ENCODE peak calls at places on chromosomes 11 and 22, in seven cellular contexts. One of them, this sample, is unnamed.

GRCh38 chr11:8329336-8329735 is 65.7 kb upstream of the LMO1 start:
- DNase-seq in H54: no peak
- DNase-seq in GM23338: no peak
- DNase-seq in HEK293T: no peak
- DNase-seq in anterior cingulate cortex: no peak
- DNase-seq in AG09309: no peak
- DNase-seq in effector CD4-positive, alpha-beta T cell: no peak
- DNase-seq in this sample: no peak

GRCh38 chr22:39173787-39174497 is 21.5 kb upstream of the CBX7 start:
- DNase-seq in H54: no peak
- DNase-seq in GM23338: no peak
- DNase-seq in HEK293T: no peak
- DNase-seq in anterior cingulate cortex: no peak
- DNase-seq in AG09309: no peak
- DNase-seq in effector CD4-positive, alpha-beta T cell: peak
- DNase-seq in this sample: peak

GRCh38 chr11:124442847-124443246 is 2.6 kb downstream of the OR8B8 start:
- DNase-seq in H54: no peak
- DNase-seq in GM23338: no peak
- DNase-seq in HEK293T: no peak
- DNase-seq in anterior cingulate cortex: no peak
- DNase-seq in AG09309: no peak
- DNase-seq in effector CD4-positive, alpha-beta T cell: no peak
- DNase-seq in this sample: no peak

GRCh38 chr11:13343067-13343466 is 65.5 kb downstream of the BMAL1 start:
- DNase-seq in H54: no peak
- DNase-seq in GM23338: no peak
- DNase-seq in HEK293T: no peak
- DNase-seq in anterior cingulate cortex: no peak
- DNase-seq in AG09309: no peak
- DNase-seq in effector CD4-positive, alpha-beta T cell: no peak
- DNase-seq in this sample: no peak

GRCh38 chr22:38570841-38571364 is 920 bp upstream of the DMC1 start:
- DNase-seq in H54: peak
- DNase-seq in GM23338: peak
- DNase-seq in HEK293T: peak
- DNase-seq in anterior cingulate cortex: peak
- DNase-seq in AG09309: no peak
- DNase-seq in effector CD4-positive, alpha-beta T cell: peak
- DNase-seq in this sample: peak

GRCh38 chr11:862704-863388 is 20.2 kb downstream of the TSPAN4 start:
- DNase-seq in H54: no peak
- DNase-seq in GM23338: no peak
- DNase-seq in HEK293T: no peak
- DNase-seq in anterior cingulate cortex: no peak
- DNase-seq in AG09309: no peak
- DNase-seq in effector CD4-positive, alpha-beta T cell: no peak
- DNase-seq in this sample: no peak

GRCh38 chr22:46364341-46365165 is 29.0 kb downstream of the TRMU start:
- DNase-seq in H54: no peak
- DNase-seq in GM23338: no peak
- DNase-seq in HEK293T: no peak
- DNase-seq in anterior cingulate cortex: no peak
- DNase-seq in AG09309: no peak
- DNase-seq in effector CD4-positive, alpha-beta T cell: no peak
- DNase-seq in this sample: peak

GRCh38 chr22:26615149-26615548 is 2.7 kb downstream of the CRYBB1 start:
- DNase-seq in H54: no peak
- DNase-seq in GM23338: no peak
- DNase-seq in HEK293T: no peak
- DNase-seq in anterior cingulate cortex: no peak
- DNase-seq in AG09309: no peak
- DNase-seq in effector CD4-positive, alpha-beta T cell: no peak
- DNase-seq in this sample: no peak

GRCh38 chr11:128905345-128906184 is 14.4 kb downstream of the KCNJ5 start:
- DNase-seq in H54: peak
- DNase-seq in GM23338: peak
- DNase-seq in HEK293T: peak
- DNase-seq in anterior cingulate cortex: no peak
- DNase-seq in AG09309: no peak
- DNase-seq in effector CD4-positive, alpha-beta T cell: peak
- DNase-seq in this sample: peak

GRCh38 chr11:3087821-3088800 is 30.9 kb upstream of the CARS1 start:
- DNase-seq in H54: peak
- DNase-seq in GM23338: no peak
- DNase-seq in HEK293T: no peak
- DNase-seq in anterior cingulate cortex: no peak
- DNase-seq in AG09309: no peak
- DNase-seq in effector CD4-positive, alpha-beta T cell: no peak
- DNase-seq in this sample: no peak

GRCh38 chr11:66701432-66702240 is 23.9 kb upstream of the RBM4B start:
- DNase-seq in H54: no peak
- DNase-seq in GM23338: no peak
- DNase-seq in HEK293T: no peak
- DNase-seq in anterior cingulate cortex: no peak
- DNase-seq in AG09309: no peak
- DNase-seq in effector CD4-positive, alpha-beta T cell: no peak
- DNase-seq in this sample: no peak

GRCh38 chr11:88535266-88535665 is 197.7 kb upstream of the CTSC start:
- DNase-seq in H54: no peak
- DNase-seq in GM23338: no peak
- DNase-seq in HEK293T: no peak
- DNase-seq in anterior cingulate cortex: no peak
- DNase-seq in AG09309: no peak
- DNase-seq in effector CD4-positive, alpha-beta T cell: no peak
- DNase-seq in this sample: no peak

GRCh38 chr11:279966-280761 is 2.0 kb downstream of the NLRP6 start:
- DNase-seq in H54: no peak
- DNase-seq in GM23338: peak
- DNase-seq in HEK293T: no peak
- DNase-seq in anterior cingulate cortex: no peak
- DNase-seq in AG09309: no peak
- DNase-seq in effector CD4-positive, alpha-beta T cell: peak
- DNase-seq in this sample: peak

GRCh38 chr22:29842740-29843139 is 4.7 kb upstream of the ASCC2 start:
- DNase-seq in H54: peak
- DNase-seq in GM23338: no peak
- DNase-seq in HEK293T: no peak
- DNase-seq in anterior cingulate cortex: no peak
- DNase-seq in AG09309: peak
- DNase-seq in effector CD4-positive, alpha-beta T cell: no peak
- DNase-seq in this sample: no peak

GRCh38 chr11:121754603-121755002 is 301.8 kb upstream of the SORL1-AS1 start:
- DNase-seq in H54: no peak
- DNase-seq in GM23338: no peak
- DNase-seq in HEK293T: no peak
- DNase-seq in anterior cingulate cortex: no peak
- DNase-seq in AG09309: no peak
- DNase-seq in effector CD4-positive, alpha-beta T cell: no peak
- DNase-seq in this sample: no peak

GRCh38 chr11:32751381-32751780 is 43.1 kb downstream of the CCDC73 start:
- DNase-seq in H54: no peak
- DNase-seq in GM23338: peak
- DNase-seq in HEK293T: no peak
- DNase-seq in anterior cingulate cortex: no peak
- DNase-seq in AG09309: no peak
- DNase-seq in effector CD4-positive, alpha-beta T cell: no peak
- DNase-seq in this sample: no peak

GRCh38 chr11:89495951-89496350 is 4.8 kb upstream of the NOX4 start:
- DNase-seq in H54: peak
- DNase-seq in GM23338: no peak
- DNase-seq in HEK293T: no peak
- DNase-seq in anterior cingulate cortex: no peak
- DNase-seq in AG09309: peak
- DNase-seq in effector CD4-positive, alpha-beta T cell: no peak
- DNase-seq in this sample: no peak

GRCh38 chr11:57641426-57641825 is 8.3 kb downstream of the YPEL4 start:
- DNase-seq in H54: no peak
- DNase-seq in GM23338: peak
- DNase-seq in HEK293T: peak
- DNase-seq in anterior cingulate cortex: peak
- DNase-seq in AG09309: peak
- DNase-seq in effector CD4-positive, alpha-beta T cell: no peak
- DNase-seq in this sample: no peak

GRCh38 chr11:1196516-1197391 is 26.1 kb upstream of the MUC5B start:
- DNase-seq in H54: no peak
- DNase-seq in GM23338: no peak
- DNase-seq in HEK293T: no peak
- DNase-seq in anterior cingulate cortex: no peak
- DNase-seq in AG09309: no peak
- DNase-seq in effector CD4-positive, alpha-beta T cell: no peak
- DNase-seq in this sample: no peak

GRCh38 chr22:38202437-38203089 is 769 bp downstream of the MAFF start:
- DNase-seq in H54: no peak
- DNase-seq in GM23338: peak
- DNase-seq in HEK293T: peak
- DNase-seq in anterior cingulate cortex: peak
- DNase-seq in AG09309: peak
- DNase-seq in effector CD4-positive, alpha-beta T cell: peak
- DNase-seq in this sample: peak

GRCh38 chr11:9827700-9828099 is 163.8 kb downstream of the SWAP70 start:
- DNase-seq in H54: no peak
- DNase-seq in GM23338: no peak
- DNase-seq in HEK293T: no peak
- DNase-seq in anterior cingulate cortex: no peak
- DNase-seq in AG09309: no peak
- DNase-seq in effector CD4-positive, alpha-beta T cell: no peak
- DNase-seq in this sample: no peak

GRCh38 chr11:10382518-10382917 is 72.5 kb upstream of the AMPD3 start:
- DNase-seq in H54: peak
- DNase-seq in GM23338: peak
- DNase-seq in HEK293T: peak
- DNase-seq in anterior cingulate cortex: no peak
- DNase-seq in AG09309: no peak
- DNase-seq in effector CD4-positive, alpha-beta T cell: no peak
- DNase-seq in this sample: no peak

GRCh38 chr11:66277475-66278391 is at the start of gene CNIH2:
- DNase-seq in H54: no peak
- DNase-seq in GM23338: peak
- DNase-seq in HEK293T: peak
- DNase-seq in anterior cingulate cortex: no peak
- DNase-seq in AG09309: no peak
- DNase-seq in effector CD4-positive, alpha-beta T cell: peak
- DNase-seq in this sample: peak

GRCh38 chr11:108388576-108388975 is 78.8 kb downstream of the C11orf65 start:
- DNase-seq in H54: no peak
- DNase-seq in GM23338: no peak
- DNase-seq in HEK293T: no peak
- DNase-seq in anterior cingulate cortex: no peak
- DNase-seq in AG09309: no peak
- DNase-seq in effector CD4-positive, alpha-beta T cell: no peak
- DNase-seq in this sample: no peak

GRCh38 chr11:66936326-66936725 is 21.9 kb downstream of the PC start:
- DNase-seq in H54: no peak
- DNase-seq in GM23338: no peak
- DNase-seq in HEK293T: no peak
- DNase-seq in anterior cingulate cortex: no peak
- DNase-seq in AG09309: peak
- DNase-seq in effector CD4-positive, alpha-beta T cell: no peak
- DNase-seq in this sample: no peak

GRCh38 chr11:67382481-67383136 is 9.2 kb upstream of the RAD9A start:
- DNase-seq in H54: peak
- DNase-seq in GM23338: peak
- DNase-seq in HEK293T: peak
- DNase-seq in anterior cingulate cortex: peak
- DNase-seq in AG09309: no peak
- DNase-seq in effector CD4-positive, alpha-beta T cell: peak
- DNase-seq in this sample: no peak

GRCh38 chr11:34235189-34235588 is 122.6 kb downstream of the ABTB2 start:
- DNase-seq in H54: no peak
- DNase-seq in GM23338: no peak
- DNase-seq in HEK293T: no peak
- DNase-seq in anterior cingulate cortex: no peak
- DNase-seq in AG09309: no peak
- DNase-seq in effector CD4-positive, alpha-beta T cell: no peak
- DNase-seq in this sample: no peak

GRCh38 chr11:131504199-131504949 is 134.0 kb downstream of the NTM start:
- DNase-seq in H54: no peak
- DNase-seq in GM23338: peak
- DNase-seq in HEK293T: no peak
- DNase-seq in anterior cingulate cortex: peak
- DNase-seq in AG09309: no peak
- DNase-seq in effector CD4-positive, alpha-beta T cell: no peak
- DNase-seq in this sample: no peak

GRCh38 chr11:83819936-83820549 is 533.9 kb upstream of the CCDC90B start:
- DNase-seq in H54: no peak
- DNase-seq in GM23338: peak
- DNase-seq in HEK293T: peak
- DNase-seq in anterior cingulate cortex: no peak
- DNase-seq in AG09309: peak
- DNase-seq in effector CD4-positive, alpha-beta T cell: no peak
- DNase-seq in this sample: peak

GRCh38 chr22:29302681-29303465 is 3.6 kb upstream of the GAS2L1 start:
- DNase-seq in H54: no peak
- DNase-seq in GM23338: peak
- DNase-seq in HEK293T: no peak
- DNase-seq in anterior cingulate cortex: peak
- DNase-seq in AG09309: no peak
- DNase-seq in effector CD4-positive, alpha-beta T cell: no peak
- DNase-seq in this sample: peak

GRCh38 chr11:3834349-3835099 is 6.2 kb downstream of the RHOG start:
- DNase-seq in H54: no peak
- DNase-seq in GM23338: peak
- DNase-seq in HEK293T: no peak
- DNase-seq in anterior cingulate cortex: no peak
- DNase-seq in AG09309: no peak
- DNase-seq in effector CD4-positive, alpha-beta T cell: no peak
- DNase-seq in this sample: peak

GRCh38 chr11:128964463-128964930 is 21.8 kb upstream of the TP53AIP1 start:
- DNase-seq in H54: no peak
- DNase-seq in GM23338: no peak
- DNase-seq in HEK293T: peak
- DNase-seq in anterior cingulate cortex: no peak
- DNase-seq in AG09309: no peak
- DNase-seq in effector CD4-positive, alpha-beta T cell: no peak
- DNase-seq in this sample: no peak

GRCh38 chr11:69539416-69540117 is 58.1 kb downstream of the LINC01488 start:
- DNase-seq in H54: no peak
- DNase-seq in GM23338: no peak
- DNase-seq in HEK293T: no peak
- DNase-seq in anterior cingulate cortex: peak
- DNase-seq in AG09309: no peak
- DNase-seq in effector CD4-positive, alpha-beta T cell: no peak
- DNase-seq in this sample: peak

GRCh38 chr22:25216230-25216629 is 3.2 kb upstream of the CRYBB2 start:
- DNase-seq in H54: no peak
- DNase-seq in GM23338: no peak
- DNase-seq in HEK293T: no peak
- DNase-seq in anterior cingulate cortex: no peak
- DNase-seq in AG09309: no peak
- DNase-seq in effector CD4-positive, alpha-beta T cell: no peak
- DNase-seq in this sample: no peak